ENCODE peak calls at places on chromosomes 7 and 10, in six cellular contexts. M is PC-3, W is mammary epithelial cell, I is Karpas-422, N is PC-9, Z is GM23338. R is an unnamed sample.

GRCh38 chr7:154841731-154842331 is 161.1 kb downstream of the PAXIP1 start:
- DNase-seq in M (no peak), W (no peak), I (no peak), N (no peak), Z (no peak), R (peak)

GRCh38 chr10:72353963-72354355 is 760 bp downstream of the DNAJB12 start:
- DNase-seq in M (no peak), W (no peak), I (no peak), N (no peak), Z (peak), R (peak)

GRCh38 chr10:5581670-5582566 is 57.2 kb downstream of the CALML3 start:
- DNase-seq in M (no peak), W (no peak), I (no peak), N (no peak), Z (no peak), R (no peak)

GRCh38 chr7:128041203-128041602 is 10.0 kb upstream of the LRRC4 start:
- DNase-seq in M (peak), W (peak), I (no peak), N (no peak), Z (no peak), R (no peak)

GRCh38 chr7:36943591-36944430 is 219.5 kb upstream of the AOAH start:
- DNase-seq in M (no peak), W (no peak), I (no peak), N (no peak), Z (no peak), R (no peak)

GRCh38 chr10:28058746-28059145 is 59.9 kb upstream of the ODAD2 start:
- DNase-seq in M (no peak), W (no peak), I (no peak), N (no peak), Z (no peak), R (no peak)

GRCh38 chr10:34751272-34751671 is 63.8 kb downstream of the PARD3 start:
- DNase-seq in M (no peak), W (no peak), I (no peak), N (no peak), Z (no peak), R (no peak)

GRCh38 chr7:134920026-134920758 is 66.1 kb upstream of the AGBL3 start:
- DNase-seq in M (peak), W (peak), I (no peak), N (no peak), Z (no peak), R (no peak)

GRCh38 chr7:101862280-101863220 is 45.1 kb downstream of the CUX1 start:
- DNase-seq in M (no peak), W (no peak), I (peak), N (no peak), Z (peak), R (peak)

GRCh38 chr7:158394936-158395335 is 192.7 kb downstream of the PTPRN2 start:
- DNase-seq in M (peak), W (no peak), I (peak), N (no peak), Z (peak), R (peak)

GRCh38 chr7:79787101-79787500 is 333.6 kb upstream of the MAGI2 start:
- DNase-seq in M (no peak), W (no peak), I (no peak), N (no peak), Z (no peak), R (no peak)

GRCh38 chr10:95209509-95210127 is 15.6 kb downstream of the ACSM6 start:
- DNase-seq in M (peak), W (no peak), I (no peak), N (no peak), Z (no peak), R (no peak)

GRCh38 chr10:43192824-43193223 is 54.6 kb downstream of the CSGALNACT2 start:
- DNase-seq in M (no peak), W (no peak), I (no peak), N (no peak), Z (no peak), R (no peak)

GRCh38 chr7:136923111-136923510 is 54.7 kb downstream of the CHRM2 start:
- DNase-seq in M (peak), W (peak), I (no peak), N (peak), Z (no peak), R (no peak)

GRCh38 chr7:99762680-99763327 is 21.2 kb downstream of the CYP3A4 start:
- DNase-seq in M (peak), W (peak), I (no peak), N (no peak), Z (no peak), R (no peak)

GRCh38 chr7:127504715-127505114 is 80.7 kb downstream of the GCC1 start:
- DNase-seq in M (peak), W (no peak), I (peak), N (no peak), Z (peak), R (peak)

DNA sequence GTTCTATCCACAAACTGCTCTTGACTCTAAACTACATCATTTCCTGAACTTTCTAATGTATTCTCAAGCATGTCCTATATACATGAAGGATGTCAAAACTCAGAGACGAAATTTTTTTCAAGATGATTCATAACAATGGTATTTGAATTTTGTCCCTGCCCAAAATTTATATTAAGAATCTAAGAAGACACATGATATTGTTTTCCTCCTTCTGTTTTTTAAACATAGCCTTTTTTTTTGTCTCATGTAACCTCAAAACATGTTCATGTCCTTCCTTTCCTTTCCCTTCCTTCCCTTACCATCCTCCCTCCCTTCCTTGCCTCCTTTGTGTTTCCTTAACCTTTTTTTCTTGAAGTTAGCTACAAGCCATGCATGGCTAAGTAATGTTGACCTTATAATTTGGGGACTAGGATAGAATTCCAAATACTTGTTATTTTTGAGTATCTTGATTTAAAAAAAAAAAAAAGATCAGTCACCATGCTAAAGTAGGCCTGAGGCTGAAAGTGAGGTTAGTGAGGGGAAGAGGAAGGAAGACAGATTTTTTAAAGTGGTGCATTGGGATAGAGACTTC is 163.0 kb downstream of the SUGCT start:
- DNase-seq in M (peak), W (peak), I (no peak), N (no peak), Z (no peak), R (no peak)
- H3K4me2 ChIP-seq in M (peak), W (no peak), I (no peak), N (no peak), Z (no peak), R (no peak)

GRCh38 chr7:120053390-120053961 is 219.5 kb upstream of the KCND2 start:
- DNase-seq in M (no peak), W (no peak), I (no peak), N (peak), Z (no peak), R (no peak)

GRCh38 chr7:120056227-120056626 is 216.7 kb upstream of the KCND2 start:
- DNase-seq in M (no peak), W (no peak), I (no peak), N (no peak), Z (no peak), R (no peak)

GRCh38 chr7:120054376-120055100 is 218.4 kb upstream of the KCND2 start:
- DNase-seq in M (no peak), W (no peak), I (no peak), N (no peak), Z (no peak), R (no peak)

GRCh38 chr7:120052884-120053382 is 220.0 kb upstream of the KCND2 start:
- DNase-seq in M (peak), W (peak), I (no peak), N (peak), Z (no peak), R (no peak)

DNA sequence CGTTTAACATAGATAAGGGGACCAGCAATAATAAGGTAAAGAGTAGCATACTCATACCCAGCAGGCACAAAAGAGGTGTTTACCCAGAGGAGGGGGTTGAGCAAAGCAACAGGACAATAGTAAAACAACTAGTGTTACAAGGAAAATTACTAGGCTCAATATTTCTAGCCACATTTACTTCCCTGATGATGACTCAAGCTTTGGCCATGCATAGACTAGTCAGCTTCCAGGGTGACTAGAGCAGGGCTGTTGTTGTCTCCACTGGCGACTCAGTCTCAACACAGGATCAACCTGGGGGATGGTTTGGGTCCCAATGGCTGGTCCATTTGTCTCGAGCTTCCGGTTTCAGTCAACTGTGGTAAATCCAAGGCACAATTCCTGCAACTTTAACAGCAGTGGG is 217.7 kb upstream of the KCND2 start:
- DNase-seq in M (peak), W (peak), I (no peak), N (peak), Z (no peak), R (no peak)
- H2AFZ ChIP-seq in M (no peak), W (no peak), I (no peak), N (no peak), Z (peak), R (no peak)

GRCh38 chr10:130026670-130027456 is 62.8 kb upstream of the EBF3 start:
- DNase-seq in M (no peak), W (no peak), I (no peak), N (no peak), Z (no peak), R (no peak)

GRCh38 chr10:130028465-130028819 is 64.4 kb upstream of the EBF3 start:
- DNase-seq in M (no peak), W (no peak), I (no peak), N (no peak), Z (no peak), R (no peak)

GRCh38 chr10:130025811-130026510 is 61.9 kb upstream of the EBF3 start:
- DNase-seq in M (no peak), W (no peak), I (no peak), N (no peak), Z (no peak), R (no peak)

GRCh38 chr10:130029209-130029608 is 65.1 kb upstream of the EBF3 start:
- DNase-seq in M (no peak), W (no peak), I (no peak), N (no peak), Z (no peak), R (no peak)

GRCh38 chr10:130027716-130028464 is 63.8 kb upstream of the EBF3 start:
- DNase-seq in M (peak), W (no peak), I (no peak), N (no peak), Z (no peak), R (no peak)
- H3K4me2 ChIP-seq in M (no peak), W (no peak), I (no peak), N (no peak), Z (no peak), R (no peak)

GRCh38 chr7:106603300-106603699 is 57.7 kb downstream of the CCDC71L start:
- DNase-seq in M (no peak), W (no peak), I (no peak), N (no peak), Z (no peak), R (no peak)
- H2AFZ ChIP-seq in M (no peak), W (no peak), I (no peak), N (no peak), Z (peak), R (no peak)

DNA sequence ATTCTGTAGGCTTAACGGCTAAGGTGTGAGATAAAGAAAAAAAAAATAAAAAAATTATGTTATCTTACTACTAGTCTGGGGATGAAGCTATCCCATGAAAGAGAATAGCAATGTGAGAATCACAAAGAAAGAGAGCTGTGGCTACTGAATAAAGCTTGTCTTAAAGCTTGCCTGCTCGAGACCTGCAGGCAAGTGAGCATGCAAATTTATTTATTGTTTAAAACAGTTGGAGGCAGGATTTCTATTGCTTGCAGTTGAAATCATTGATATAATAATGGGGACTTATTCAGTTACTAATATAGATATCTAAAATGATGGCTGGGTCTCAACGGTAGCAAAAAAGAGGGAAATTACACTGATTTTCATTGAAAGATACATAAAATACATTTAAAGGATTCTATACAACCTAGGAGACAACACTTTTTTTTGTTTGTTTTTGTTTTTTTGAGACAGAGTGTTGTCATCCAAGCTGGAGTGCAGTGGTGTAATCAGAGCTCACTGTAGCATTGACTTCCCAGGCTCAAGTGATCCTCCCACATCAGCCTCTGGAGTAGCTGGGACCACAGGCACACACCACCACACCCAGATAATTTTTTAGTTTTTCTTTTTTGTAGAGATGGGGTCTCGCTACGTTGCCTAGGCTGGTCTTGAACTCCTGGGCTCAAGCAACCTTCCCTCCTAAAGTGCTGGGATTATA is 144.5 kb upstream of the FEZF1 start:
- DNase-seq in M (no peak), W (no peak), I (no peak), N (no peak), Z (peak), R (peak)
- H3K4me2 ChIP-seq in M (no peak), W (no peak), I (no peak), N (no peak), Z (peak), R (peak)

R was measured in neural progenitor cell.